ENCODE peak calls at places on chromosome 13, in five cellular contexts. T is iPS-NIHi11; E is germinal center; X is D721Med; H is CD4-positive, alpha-beta memory T cell. F is an unnamed sample.

GRCh38 chr13:51818771-51819511 is 15.0 kb upstream of the DHRS12 start:
- DNase-seq in H (peak; percentile 78), T (no peak), X (no peak), E (no peak), F (no peak)

GRCh38 chr13:46179576-46180368 is 2.2 kb downstream of the LCP1 start:
- DNase-seq in H (peak; percentile 89), E (peak; percentile 50), T (no peak), X (no peak), F (no peak)

GRCh38 chr13:111219306-111219705 is 101.1 kb upstream of the TEX29 start:
- DNase-seq in X (no peak), T (no peak), E (no peak), H (no peak), F (peak; percentile 50)

GRCh38 chr13:27980280-27980998 is 8.1 kb downstream of the URAD start:
- DNase-seq in X (no peak), T (no peak), E (no peak), H (no peak), F (no peak)

GRCh38 chr13:93002071-93002470 is 224.5 kb upstream of the GPC6 start:
- DNase-seq in H (no peak), X (no peak), E (no peak), T (no peak), F (no peak)

GRCh38 chr13:114119196-114119595 is 13.2 kb downstream of the RASA3 start:
- DNase-seq in E (no peak), X (no peak), H (no peak), T (peak; percentile 69), F (no peak)

GRCh38 chr13:32048816-32049215 is 17.2 kb downstream of the FRY start:
- DNase-seq in E (no peak), X (no peak), T (no peak), H (no peak), F (no peak)

GRCh38 chr13:42076309-42076713 is 27.9 kb downstream of the DGKH start:
- DNase-seq in H (no peak), X (no peak), T (no peak), E (no peak), F (no peak)

GRCh38 chr13:96089749-96090239 is at the start of gene HS6ST3:
- DNase-seq in E (peak; percentile 17), X (peak; percentile 24), H (no peak), T (peak; percentile 81), F (peak; percentile 93)

GRCh38 chr13:99217461-99218101 is 16.9 kb downstream of the UBAC2 start:
- DNase-seq in E (no peak), H (no peak), T (no peak), X (no peak), F (no peak)

GRCh38 chr13:62779146-62779545 is 1363.5 kb upstream of the PCDH20 start:
- DNase-seq in T (no peak), E (no peak), X (no peak), H (no peak), F (no peak)

GRCh38 chr13:94966380-94966779 is 254.0 kb upstream of the SOX21 start:
- DNase-seq in T (no peak), H (no peak), X (no peak), E (no peak), F (no peak)

GRCh38 chr13:106151056-106151699 is 384.3 kb downstream of the EFNB2 start:
- DNase-seq in X (no peak), H (no peak), T (peak; percentile 28), E (no peak), F (no peak)

GRCh38 chr13:96982672-96983071 is 11.6 kb downstream of the OXGR1 start:
- DNase-seq in X (no peak), E (no peak), T (no peak), H (no peak), F (no peak)

GRCh38 chr13:72726721-72727416 is 560 bp downstream of the MZT1 start:
- DNase-seq in H (peak; percentile 54), T (peak; percentile 46), X (no peak), E (peak; percentile 45), F (peak; percentile 23)

GRCh38 chr13:30818323-30818960 is 83.1 kb downstream of the ALOX5AP start:
- DNase-seq in T (no peak), E (no peak), H (no peak), X (no peak), F (no peak)

GRCh38 chr13:72457151-72457550 is 270.3 kb downstream of the MZT1 start:
- DNase-seq in E (no peak), X (no peak), H (no peak), T (no peak), F (no peak)

GRCh38 chr13:113411216-113412023 is 41.9 kb downstream of the ADPRHL1 start:
- DNase-seq in H (no peak), T (no peak), E (no peak), X (no peak), F (peak; percentile 83)

GRCh38 chr13:113837554-113838355 is 26.1 kb downstream of the GAS6 start:
- DNase-seq in T (peak; percentile 80), X (no peak), E (no peak), H (no peak), F (peak; percentile 75)

GRCh38 chr13:93420206-93420605 is 193.6 kb downstream of the GPC6 start:
- DNase-seq in X (no peak), T (peak; percentile 17), E (no peak), H (no peak), F (no peak)

GRCh38 chr13:71210861-71211260 is 656.1 kb downstream of the DACH1 start:
- DNase-seq in X (no peak), H (no peak), T (no peak), E (no peak), F (no peak)

GRCh38 chr13:91078093-91078679 is 269.3 kb upstream of the MIR17HG start:
- DNase-seq in X (no peak), H (no peak), T (no peak), E (no peak), F (no peak)

GRCh38 chr13:113466321-113466836 is 13.1 kb upstream of the ADPRHL1 start:
- DNase-seq in X (no peak), E (no peak), T (no peak), H (no peak), F (no peak)

GRCh38 chr13:85386424-85386823 is 412.8 kb downstream of the SLITRK6 start:
- DNase-seq in H (no peak), X (no peak), E (no peak), T (no peak), F (no peak)

GRCh38 chr13:24097064-24097463 is 63.5 kb upstream of the SPATA13 start:
- DNase-seq in T (no peak), X (no peak), H (no peak), E (no peak), F (no peak)

GRCh38 chr13:113002206-113002821 is 33.3 kb downstream of the MCF2L start:
- DNase-seq in E (no peak), T (peak; percentile 88), H (no peak), X (peak; percentile 61), F (no peak)

GRCh38 chr13:41905600-41906254 is 55.2 kb downstream of the VWA8 start:
- DNase-seq in T (peak; percentile 26), X (no peak), H (no peak), E (peak; percentile 52), F (no peak)

GRCh38 chr13:43054803-43055802 is 31.7 kb downstream of the DNAJC15 start:
- DNase-seq in X (no peak), T (peak; percentile 56), H (no peak), E (no peak), F (no peak)

GRCh38 chr13:79141082-79141481 is 265.0 kb downstream of the RBM26 start:
- DNase-seq in H (no peak), E (no peak), X (no peak), T (no peak), F (no peak)

GRCh38 chr13:31044658-31045620 is 112.5 kb downstream of the TEX26 start:
- DNase-seq in X (no peak), H (peak; percentile 68), E (no peak), T (no peak), F (no peak)

GRCh38 chr13:61109741-61110140 is 305.9 kb downstream of the PCDH20 start:
- DNase-seq in E (no peak), X (no peak), H (no peak), T (no peak), F (no peak)

GRCh38 chr13:109119886-109120285 is 490.5 kb downstream of the MYO16 start:
- DNase-seq in H (no peak), X (no peak), E (no peak), T (no peak), F (no peak)

GRCh38 chr13:112184851-112185371 is 118.0 kb downstream of the SOX1 start:
- DNase-seq in X (no peak), T (no peak), E (no peak), H (no peak), F (no peak)

GRCh38 chr13:96544965-96545364 is 449.3 kb downstream of the OXGR1 start:
- DNase-seq in H (no peak), E (no peak), T (no peak), X (no peak), F (no peak)

GRCh38 chr13:31835932-31836331 is 96.6 kb downstream of the RXFP2 start:
- DNase-seq in E (no peak), T (no peak), H (no peak), X (no peak), F (no peak)

GRCh38 chr13:75299206-75299605 is 182.8 kb downstream of the TBC1D4 start:
- DNase-seq in X (no peak), H (no peak), E (no peak), T (no peak), F (no peak)

GRCh38 chr13:51607165-51607564 is 22.9 kb downstream of the WDFY2 start:
- DNase-seq in E (no peak), H (no peak), T (no peak), X (no peak), F (no peak)

GRCh38 chr13:43319617-43320444 is 296.4 kb downstream of the DNAJC15 start:
- DNase-seq in X (no peak), T (no peak), E (no peak), H (no peak), F (no peak)

GRCh38 chr13:109955598-109955997 is 169.2 kb upstream of the IRS2 start:
- DNase-seq in H (no peak), T (no peak), E (no peak), X (no peak), F (no peak)

GRCh38 chr13:97141564-97142005 is 80.5 kb upstream of the MBNL2 start:
- DNase-seq in X (no peak), H (no peak), T (peak; percentile 71), E (no peak), F (peak; percentile 28)

F was measured in posterior cingulate gyrus.